ENCODE peak calls at places on chromosomes 12 and 14, in eight cellular contexts. C, W, J, G, L, P, N and Z are unnamed samples.

GRCh38 chr14:71629765-71630502 is 302.3 kb upstream of the RGS6 start:
- DNase-seq in C (no peak), W (no peak), J (no peak), G (peak; percentile 20), L (no peak), P (no peak), N (no peak), Z (no peak)

GRCh38 chr12:66296171-66296683 is 6.1 kb upstream of the HELB start:
- DNase-seq in C (no peak), W (peak; percentile 27), J (no peak), G (no peak), L (no peak), P (no peak), N (no peak), Z (no peak)

GRCh38 chr14:20499108-20499507 is 6.2 kb upstream of the RNASE10 start:
- DNase-seq in C (no peak), W (no peak), J (no peak), G (no peak), L (no peak), P (no peak), N (no peak), Z (no peak)

GRCh38 chr14:54435500-54435981 is 5.6 kb downstream of the CNIH1 start:
- DNase-seq in C (no peak), W (peak; percentile 72), J (peak; percentile 39), G (peak; percentile 50), L (no peak), P (no peak), N (no peak), Z (no peak)

GRCh38 chr12:47035459-47035858 is 44.0 kb upstream of the PCED1B start:
- DNase-seq in C (no peak), W (no peak), J (no peak), G (no peak), L (no peak), P (no peak), N (no peak), Z (no peak)

GRCh38 chr12:109513977-109514376 is 36.5 kb downstream of the UBE3B start:
- DNase-seq in C (no peak), W (peak; percentile 28), J (no peak), G (no peak), L (no peak), P (no peak), N (no peak), Z (no peak)

GRCh38 chr12:31322651-31323248 is 3.2 kb downstream of the SINHCAF start:
- DNase-seq in C (peak; percentile 13), W (peak; percentile 23), J (no peak), G (peak; percentile 46), L (no peak), P (no peak), N (no peak), Z (no peak)

GRCh38 chr12:62247646-62248045 is 12.6 kb upstream of the USP15 start:
- DNase-seq in C (no peak), W (no peak), J (no peak), G (no peak), L (no peak), P (no peak), N (no peak), Z (no peak)

GRCh38 chr14:71749613-71750238 is 182.5 kb upstream of the RGS6 start:
- DNase-seq in C (no peak), W (no peak), J (no peak), G (no peak), L (no peak), P (peak; percentile 26), N (no peak), Z (no peak)

GRCh38 chr12:56947633-56948535 is 9.5 kb downstream of the RDH16 start:
- DNase-seq in C (no peak), W (no peak), J (peak; percentile 19), G (no peak), L (no peak), P (no peak), N (no peak), Z (no peak)

GRCh38 chr12:31999692-32000091 is 40.5 kb downstream of the RESF1 start:
- DNase-seq in C (no peak), W (no peak), J (no peak), G (no peak), L (no peak), P (no peak), N (no peak), Z (no peak)

GRCh38 chr12:92571844-92572543 is 130.8 kb upstream of the PLEKHG7 start:
- DNase-seq in C (no peak), W (no peak), J (no peak), G (no peak), L (no peak), P (no peak), N (no peak), Z (no peak)

GRCh38 chr14:92532490-92533163 is 19.0 kb downstream of the RIN3 start:
- DNase-seq in C (no peak), W (no peak), J (no peak), G (no peak), L (no peak), P (no peak), N (no peak), Z (no peak)

GRCh38 chr12:12683298-12683697 is 12.7 kb downstream of the GPR19 start:
- DNase-seq in C (no peak), W (no peak), J (no peak), G (no peak), L (no peak), P (no peak), N (no peak), Z (no peak)

GRCh38 chr14:77183896-77184295 is 2.3 kb downstream of the TMEM63C start:
- DNase-seq in C (no peak), W (no peak), J (no peak), G (no peak), L (no peak), P (no peak), N (no peak), Z (no peak)

GRCh38 chr14:102155150-102155549 is 15.5 kb downstream of the WDR20 start:
- DNase-seq in C (no peak), W (no peak), J (no peak), G (peak; percentile 21), L (no peak), P (no peak), N (no peak), Z (no peak)

GRCh38 chr12:4849024-4849594 is 60.6 kb upstream of the KCNA1 start:
- DNase-seq in C (no peak), W (peak; percentile 42), J (peak; percentile 35), G (peak; percentile 33), L (no peak), P (no peak), N (no peak), Z (no peak)

GRCh38 chr14:95370076-95370475 is 50.4 kb upstream of the CLMN start:
- DNase-seq in C (no peak), W (no peak), J (no peak), G (no peak), L (no peak), P (no peak), N (no peak), Z (no peak)

GRCh38 chr12:93176166-93176565 is 201.6 kb upstream of the NUDT4 start:
- DNase-seq in C (no peak), W (peak; percentile 31), J (no peak), G (peak; percentile 48), L (no peak), P (no peak), N (no peak), Z (no peak)

GRCh38 chr12:40010899-40011774 is 94.7 kb downstream of the SLC2A13 start:
- DNase-seq in C (peak; percentile 63), W (peak; percentile 78), J (peak; percentile 63), G (peak; percentile 65), L (peak; percentile 35), P (peak; percentile 59), N (no peak), Z (no peak)

GRCh38 chr12:42508913-42509312 is 80.6 kb downstream of the PRICKLE1 start:
- DNase-seq in C (no peak), W (no peak), J (no peak), G (no peak), L (no peak), P (no peak), N (no peak), Z (no peak)

GRCh38 chr12:102314821-102315220 is 117.2 kb upstream of the PMCH start:
- DNase-seq in C (no peak), W (no peak), J (no peak), G (no peak), L (no peak), P (no peak), N (no peak), Z (no peak)

GRCh38 chr12:102567031-102567985 is 86.9 kb upstream of the IGF1 start:
- DNase-seq in C (no peak), W (no peak), J (no peak), G (peak; percentile 69), L (no peak), P (no peak), N (no peak), Z (no peak)

GRCh38 chr12:3622732-3623690 is 129.9 kb downstream of the CRACR2A start:
- DNase-seq in C (no peak), W (no peak), J (no peak), G (no peak), L (no peak), P (no peak), N (no peak), Z (no peak)

GRCh38 chr12:113587720-113588119 is 116.0 kb upstream of the LHX5 start:
- DNase-seq in C (no peak), W (no peak), J (no peak), G (no peak), L (no peak), P (no peak), N (no peak), Z (no peak)

GRCh38 chr12:52686756-52687487 is 6.7 kb upstream of the KRT1 start:
- DNase-seq in C (no peak), W (peak; percentile 39), J (no peak), G (no peak), L (no peak), P (no peak), N (no peak), Z (no peak)
- TF ChIP-seq CTCF in C (no peak), W (no peak), J (no peak), G (no peak), L (no peak), P (no peak), N (no peak), Z (no peak)

GRCh38 chr14:22865424-22866215 is 5.9 kb upstream of the LRP10 start:
- DNase-seq in C (no peak), W (no peak), J (peak; percentile 33), G (no peak), L (no peak), P (no peak), N (no peak), Z (no peak)
- TF ChIP-seq CTCF in C (no peak), W (peak; percentile 13), J (peak; percentile 28), G (peak; percentile 34), L (peak; percentile 28), P (no peak), N (peak; percentile 52), Z (no peak)

GRCh38 chr12:1398673-1399072 is 195.7 kb downstream of the FBXL14 start:
- DNase-seq in C (no peak), W (peak; percentile 8), J (no peak), G (peak; percentile 12), L (no peak), P (no peak), N (no peak), Z (no peak)
- TF ChIP-seq CTCF in C (peak; percentile 13), W (no peak), J (no peak), G (no peak), L (no peak), P (no peak), N (no peak), Z (no peak)

GRCh38 chr12:49296836-49297694 is 2.1 kb downstream of the PRPH start:
- DNase-seq in C (peak; percentile 63), W (peak; percentile 46), J (peak; percentile 41), G (no peak), L (no peak), P (peak; percentile 72), N (no peak), Z (peak; percentile 38)
- TF ChIP-seq CTCF in C (peak; percentile 34), W (no peak), J (peak; percentile 66), G (no peak), L (peak; percentile 20), P (peak; percentile 3), N (peak; percentile 34), Z (no peak)